ENCODE peak calls at places on chromosomes 12 and 14, in eight cellular contexts. K, O, F, C, Z, T, J and B are unnamed samples.
A peak's percentile ranks its signal among the peaks of the same experiment; 100 is the strongest.

GRCh38 chr12:56462565-56462964 is 5.8 kb upstream of the SPRYD4 start:
- DNase-seq in K (no peak), O (no peak), F (peak; percentile 19), C (no peak), Z (no peak), T (no peak), J (no peak), B (no peak)

GRCh38 chr12:3332190-3332589 is 158.8 kb upstream of the PRMT8 start:
- DNase-seq in K (no peak), O (no peak), F (no peak), C (no peak), Z (no peak), T (no peak), J (no peak), B (no peak)

GRCh38 chr12:12439636-12440035 is 82.8 kb downstream of the BORCS5 start:
- DNase-seq in K (no peak), O (no peak), F (no peak), C (no peak), Z (peak; percentile 77), T (no peak), J (no peak), B (no peak)

GRCh38 chr12:91355150-91356006 is 172.8 kb upstream of the DCN start:
- DNase-seq in K (peak; percentile 17), O (peak; percentile 82), F (peak; percentile 84), C (peak; percentile 66), Z (peak; percentile 71), T (peak; percentile 73), J (peak; percentile 3), B (peak; percentile 89)

GRCh38 chr14:94839346-94839745 is 69.4 kb upstream of the GSC start:
- DNase-seq in K (no peak), O (no peak), F (no peak), C (no peak), Z (no peak), T (no peak), J (no peak), B (no peak)

GRCh38 chr12:89949457-89950195 is 241.0 kb upstream of the ATP2B1 start:
- DNase-seq in K (no peak), O (no peak), F (no peak), C (no peak), Z (peak; percentile 98), T (peak; percentile 45), J (peak; percentile 83), B (no peak)

GRCh38 chr12:115149685-115150378 is 465.9 kb upstream of the TBX3 start:
- DNase-seq in K (no peak), O (no peak), F (no peak), C (no peak), Z (peak; percentile 18), T (no peak), J (no peak), B (no peak)

GRCh38 chr14:61478971-61479473 is 157.6 kb downstream of the PRKCH start:
- DNase-seq in K (no peak), O (no peak), F (no peak), C (no peak), Z (no peak), T (no peak), J (no peak), B (no peak)

GRCh38 chr14:100293497-100294212 is 12.6 kb downstream of the SLC25A29 start:
- DNase-seq in K (no peak), O (no peak), F (no peak), C (no peak), Z (no peak), T (peak; percentile 4), J (no peak), B (no peak)

GRCh38 chr12:108804361-108804949 is 52.9 kb downstream of the SSH1 start:
- DNase-seq in K (no peak), O (peak; percentile 89), F (peak; percentile 91), C (no peak), Z (no peak), T (peak; percentile 49), J (no peak), B (no peak)

GRCh38 chr14:92719421-92719820 is 29.0 kb downstream of the LGMN start:
- DNase-seq in K (no peak), O (no peak), F (no peak), C (no peak), Z (no peak), T (no peak), J (no peak), B (no peak)

GRCh38 chr12:114821571-114821970 is 137.6 kb upstream of the TBX3 start:
- DNase-seq in K (no peak), O (no peak), F (no peak), C (no peak), Z (no peak), T (no peak), J (no peak), B (no peak)

GRCh38 chr12:53603804-53604203 is 22.4 kb downstream of the ATF7 start:
- DNase-seq in K (no peak), O (no peak), F (no peak), C (no peak), Z (no peak), T (no peak), J (no peak), B (no peak)

GRCh38 chr12:19038210-19038609 is 91.3 kb upstream of the PLEKHA5 start:
- DNase-seq in K (no peak), O (no peak), F (no peak), C (no peak), Z (no peak), T (no peak), J (no peak), B (no peak)

GRCh38 chr14:44960146-44960545 is 1.6 kb downstream of the KLHL28 start:
- DNase-seq in K (no peak), O (no peak), F (no peak), C (no peak), Z (peak; percentile 6), T (no peak), J (no peak), B (no peak)

GRCh38 chr14:24058260-24058950 is 6.6 kb downstream of the CARMIL3 start:
- DNase-seq in K (no peak), O (peak; percentile 67), F (peak; percentile 83), C (peak; percentile 81), Z (peak; percentile 71), T (peak; percentile 84), J (no peak), B (peak; percentile 64)

GRCh38 chr12:132322206-132323132 is 6.9 kb downstream of the GALNT9 start:
- DNase-seq in K (no peak), O (no peak), F (peak; percentile 85), C (no peak), Z (no peak), T (no peak), J (no peak), B (no peak)

DNA sequence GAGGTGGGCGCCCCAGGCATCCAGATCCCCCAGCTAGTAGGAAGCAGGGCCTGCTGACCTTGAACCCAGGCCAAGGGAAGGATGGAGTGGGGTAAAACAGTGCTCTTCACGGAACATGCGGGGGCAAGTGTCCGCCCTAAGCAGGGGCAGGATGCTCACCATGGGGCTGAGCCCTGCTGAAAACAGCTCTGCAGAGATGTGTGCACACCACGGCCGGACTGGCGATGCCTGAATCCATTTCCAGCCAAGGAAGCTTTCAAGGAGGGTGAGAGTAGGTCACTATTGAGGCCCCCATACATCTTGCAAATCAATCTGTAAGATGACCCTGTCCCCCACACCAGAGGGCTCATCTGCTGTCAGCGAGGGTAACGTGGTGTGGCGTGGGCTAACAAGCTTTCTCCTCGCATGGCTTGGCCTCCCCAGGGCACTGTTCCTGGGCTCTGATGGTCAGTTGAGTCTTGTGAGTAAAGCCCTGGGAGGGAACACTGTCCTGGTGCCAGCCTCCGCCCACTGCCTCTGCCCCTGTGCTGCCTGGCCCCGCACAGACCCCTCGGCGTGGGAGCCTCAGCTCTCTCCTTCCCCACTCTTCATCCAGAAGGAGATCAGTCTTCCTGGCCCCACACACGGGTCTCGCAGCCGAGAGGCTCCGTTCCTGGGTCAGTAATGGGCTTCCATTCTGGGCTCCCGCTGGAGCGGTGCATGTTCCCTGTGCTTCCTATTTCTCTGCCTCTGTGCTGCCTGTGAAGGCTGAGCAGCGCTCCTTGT is 69.1 kb downstream of the CCDC92 start:
- DNase-seq in K (no peak), O (no peak), F (no peak), C (no peak), Z (no peak), T (no peak), J (no peak), B (no peak)
- TF ChIP-seq EP300 in K (no peak), O (no peak), F (no peak), C (no peak), Z (no peak), T (no peak), J (no peak), B (no peak)

DNA sequence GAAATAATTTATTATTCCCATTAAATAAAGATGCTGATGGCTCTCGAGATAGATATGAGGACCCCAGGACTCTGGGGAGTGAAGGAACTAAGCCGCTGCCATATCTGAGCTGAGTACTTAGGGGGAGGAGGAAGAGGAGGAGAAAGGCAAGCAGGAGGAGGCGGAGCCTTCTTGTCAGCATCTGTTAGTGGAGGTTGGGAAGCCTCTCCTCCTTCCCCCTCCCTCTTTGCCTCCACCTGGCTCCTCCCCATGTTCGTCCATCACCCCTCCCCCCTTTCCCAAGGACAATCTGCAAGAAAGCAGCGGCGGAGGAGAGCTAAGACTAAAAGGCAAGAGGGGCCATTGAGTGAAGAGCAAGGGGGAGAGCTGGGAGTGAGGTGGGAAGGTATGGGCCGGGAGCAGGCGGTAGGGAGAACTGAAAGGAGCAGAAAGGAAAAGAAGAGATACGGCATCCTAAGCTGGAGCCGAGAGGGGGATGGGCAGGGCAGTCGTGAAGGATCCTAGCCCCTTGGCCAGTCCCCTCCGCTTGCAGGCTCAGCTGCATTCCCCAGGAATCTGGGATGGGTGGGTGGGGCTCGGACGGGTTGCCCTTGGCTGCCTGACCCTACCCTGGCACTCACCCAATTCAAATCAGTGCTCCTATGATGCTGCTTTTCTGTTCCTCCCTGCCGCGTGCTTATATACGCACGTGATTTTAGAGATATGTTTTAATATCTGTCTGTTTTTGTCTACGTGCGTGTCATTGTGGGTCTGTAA is at the start of gene PFKM:
- DNase-seq in K (peak; percentile 89), O (peak; percentile 87), F (peak; percentile 94), C (peak; percentile 79), Z (peak; percentile 92), T (peak; percentile 88), J (peak; percentile 76), B (peak; percentile 60)
- TF ChIP-seq POLR2A in K (peak; percentile 78), O (peak; percentile 36), F (no peak), C (no peak), Z (peak; percentile 47), T (no peak), J (peak; percentile 40), B (no peak)

DNA sequence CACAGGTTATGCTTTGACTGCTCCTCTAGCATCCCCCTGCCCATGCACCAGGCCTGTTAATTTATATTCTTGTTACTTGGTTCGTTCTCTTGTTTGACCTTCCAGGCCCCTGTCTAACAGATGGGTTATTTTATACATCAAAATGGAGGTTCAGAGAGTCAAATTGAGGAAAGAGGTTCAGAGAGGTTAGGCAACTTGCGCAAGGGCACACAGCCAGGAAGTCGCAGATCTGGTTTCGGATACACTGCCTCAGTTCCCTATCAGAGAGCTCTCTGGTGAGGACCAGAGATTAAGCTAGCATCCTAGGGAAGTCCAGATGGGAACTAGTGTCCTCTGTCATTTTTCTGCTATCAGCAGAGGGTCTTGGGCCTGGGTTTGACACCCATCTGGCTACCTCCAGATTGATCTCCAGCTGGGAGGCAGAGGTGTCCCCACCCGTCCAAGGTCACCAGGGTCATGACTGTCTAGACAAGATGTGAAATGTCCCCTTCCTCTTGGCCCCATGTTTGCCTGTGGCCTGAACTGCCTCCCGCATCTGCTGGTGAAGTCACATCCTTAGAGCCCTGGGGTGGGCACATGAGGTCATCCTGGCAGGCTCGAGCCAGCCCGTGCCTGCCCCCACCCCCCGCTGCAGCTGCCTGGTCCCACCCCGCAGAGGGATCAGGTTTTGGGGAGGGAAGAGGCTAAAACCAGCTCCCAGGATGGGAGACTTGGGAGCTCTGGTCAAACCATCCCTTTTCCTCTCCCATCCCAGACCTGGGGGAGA is 84.3 kb upstream of the NCOR2 start:
- DNase-seq in K (no peak), O (no peak), F (no peak), C (no peak), Z (no peak), T (no peak), J (no peak), B (no peak)
- TF ChIP-seq EP300 in K (no peak), O (no peak), F (no peak), C (no peak), Z (no peak), T (no peak), J (no peak), B (no peak)

GRCh38 chr12:121796855-121797751 is 3.6 kb upstream of the RHOF start:
- DNase-seq in K (peak; percentile 79), O (peak; percentile 90), F (peak; percentile 96), C (peak; percentile 98), Z (peak; percentile 96), T (peak; percentile 96), J (no peak), B (peak; percentile 94)
- TF ChIP-seq POLR2A in K (peak; percentile 37), O (no peak), F (no peak), C (no peak), Z (peak; percentile 82), T (peak; percentile 74), J (no peak), B (no peak)